ENCODE peak calls at places on chromosomes 12 and 14, in ten cellular contexts. L, J, P, H, O, R, X, I, G and Y are unnamed samples.

GRCh38 chr12:40794087-40794486 is 101.8 kb downstream of the CNTN1 start:
- DNase-seq in P (no peak), L (no peak), I (peak; percentile 35), H (no peak), O (no peak), J (no peak), G (no peak), R (no peak), X (no peak), Y (no peak)

GRCh38 chr14:86462193-86462592 is 932.2 kb downstream of the FLRT2 start:
- DNase-seq in G (no peak), P (no peak), O (no peak), L (no peak), X (peak; percentile 40), J (no peak), R (no peak), H (peak; percentile 18), I (no peak), Y (peak; percentile 42)

GRCh38 chr12:28869197-28869596 is 279.9 kb upstream of the FAR2 start:
- DNase-seq in L (no peak), G (no peak), O (no peak), J (no peak), R (no peak), X (peak; percentile 18), P (no peak), H (no peak), I (peak; percentile 55), Y (no peak)

GRCh38 chr14:99806040-99806439 is 12.8 kb downstream of the EML1 start:
- DNase-seq in P (no peak), H (no peak), X (no peak), I (peak; percentile 73), L (no peak), G (no peak), J (no peak), O (no peak), R (no peak), Y (no peak)

GRCh38 chr12:1646908-1647669 is 18.1 kb downstream of the WNT5B start:
- DNase-seq in G (no peak), H (no peak), J (no peak), L (no peak), X (no peak), O (no peak), P (no peak), I (no peak), R (no peak), Y (no peak)

GRCh38 chr12:60197589-60197988 is 601.8 kb downstream of the SLC16A7 start:
- DNase-seq in O (no peak), I (no peak), P (no peak), G (no peak), X (peak; percentile 20), J (no peak), L (no peak), H (no peak), R (no peak), Y (no peak)

GRCh38 chr12:19220205-19220604 is 90.7 kb downstream of the PLEKHA5 start:
- DNase-seq in G (no peak), O (no peak), J (no peak), I (no peak), X (peak; percentile 58), H (no peak), L (no peak), P (no peak), R (no peak), Y (no peak)

GRCh38 chr12:50572275-50572674 is 67.5 kb downstream of the DIP2B start:
- DNase-seq in O (no peak), J (peak; percentile 27), G (no peak), H (no peak), R (no peak), I (no peak), L (no peak), X (peak; percentile 31), P (peak; percentile 36), Y (peak; percentile 79)

GRCh38 chr12:96225994-96226399 is 31.8 kb downstream of the ELK3 start:
- DNase-seq in I (no peak), X (no peak), G (no peak), R (no peak), H (no peak), L (no peak), J (no peak), O (no peak), P (no peak), Y (no peak)

GRCh38 chr14:35122696-35123387 is 490 bp downstream of the PRORP start:
- DNase-seq in H (no peak), O (no peak), J (peak; percentile 35), R (no peak), L (peak; percentile 13), X (peak; percentile 22), G (no peak), I (no peak), P (no peak), Y (peak; percentile 52)

GRCh38 chr12:113818833-113819232 is 147.3 kb downstream of the RBM19 start:
- DNase-seq in R (peak; percentile 16), O (no peak), G (no peak), P (no peak), L (no peak), X (no peak), I (no peak), J (no peak), H (peak; percentile 70), Y (peak; percentile 0)

GRCh38 chr14:59245809-59246295 is 57.4 kb downstream of the DAAM1 start:
- DNase-seq in X (no peak), R (no peak), G (no peak), J (no peak), O (no peak), L (no peak), I (no peak), H (no peak), P (no peak), Y (no peak)

GRCh38 chr14:105605501-105606304 is 79.3 kb downstream of the TMEM121 start:
- DNase-seq in L (no peak), P (no peak), G (no peak), H (no peak), R (no peak), X (no peak), O (no peak), I (no peak), J (no peak), Y (no peak)

GRCh38 chr12:131642101-131642540 is 68.8 kb upstream of the SFSWAP start:
- DNase-seq in H (no peak), X (no peak), L (no peak), J (no peak), G (no peak), I (no peak), O (no peak), P (no peak), R (no peak), Y (no peak)

GRCh38 chr14:64891839-64892375 is 12.2 kb upstream of the SPTB start:
- DNase-seq in P (peak; percentile 12), O (no peak), L (no peak), J (no peak), I (peak; percentile 53), H (peak; percentile 17), R (no peak), X (peak; percentile 72), G (no peak), Y (peak; percentile 83)

GRCh38 chr14:104885031-104885972 is 20.2 kb downstream of the CEP170B start:
- DNase-seq in X (no peak), R (no peak), H (no peak), G (no peak), L (no peak), I (no peak), J (no peak), P (no peak), O (no peak), Y (no peak)

GRCh38 chr14:76826122-76826521 is at the start of gene LRRC74A:
- DNase-seq in R (no peak), H (no peak), J (no peak), I (no peak), G (no peak), L (no peak), P (no peak), X (peak; percentile 24), O (no peak), Y (no peak)

GRCh38 chr12:57726151-57726883 is 12.2 kb downstream of the AGAP2 start:
- DNase-seq in L (no peak), G (no peak), P (no peak), H (peak; percentile 82), X (peak; percentile 75), R (peak; percentile 43), O (peak; percentile 74), I (no peak), J (peak; percentile 51), Y (no peak)

GRCh38 chr12:115312901-115313300 is 628.9 kb upstream of the TBX3 start:
- DNase-seq in R (no peak), G (no peak), X (no peak), L (no peak), P (no peak), H (no peak), J (no peak), O (no peak), I (no peak), Y (no peak)

GRCh38 chr12:11684811-11685210 is 35.3 kb downstream of the ETV6 start:
- DNase-seq in P (no peak), J (no peak), I (no peak), X (no peak), R (no peak), L (no peak), G (no peak), H (no peak), O (no peak), Y (no peak)

GRCh38 chr12:110247340-110248095 is 33.5 kb upstream of the ATP2A2 start:
- DNase-seq in I (no peak), O (peak; percentile 73), R (no peak), L (no peak), G (no peak), J (peak; percentile 92), X (peak; percentile 95), P (peak; percentile 89), H (no peak), Y (no peak)

GRCh38 chr14:34650786-34651584 is 21.0 kb upstream of the SNX6 start:
- DNase-seq in X (peak; percentile 97), H (no peak), R (no peak), L (no peak), P (peak; percentile 69), J (peak; percentile 20), O (no peak), G (no peak), I (no peak), Y (no peak)

GRCh38 chr12:89878327-89878726 is 169.7 kb upstream of the ATP2B1 start:
- DNase-seq in G (no peak), J (no peak), X (no peak), R (no peak), L (no peak), P (no peak), I (no peak), H (no peak), O (no peak), Y (no peak)

GRCh38 chr14:52873694-52874093 is 77.2 kb downstream of the FERMT2 start:
- DNase-seq in R (no peak), J (peak; percentile 41), O (no peak), G (no peak), L (no peak), P (no peak), I (no peak), X (no peak), H (no peak), Y (no peak)

GRCh38 chr14:54763761-54764160 is 138.9 kb downstream of the GCH1 start:
- DNase-seq in R (no peak), P (no peak), X (no peak), I (peak; percentile 55), O (no peak), J (no peak), G (no peak), L (no peak), H (no peak), Y (no peak)

GRCh38 chr12:104611671-104612070 is 154.9 kb downstream of the CHST11 start:
- DNase-seq in O (no peak), L (no peak), I (no peak), G (no peak), H (no peak), P (no peak), X (no peak), J (no peak), R (no peak), Y (no peak)

GRCh38 chr12:39236994-39237393 is 205.9 kb downstream of the KIF21A start:
- DNase-seq in I (no peak), G (no peak), L (no peak), J (no peak), H (no peak), R (no peak), P (peak; percentile 65), O (no peak), X (peak; percentile 67), Y (no peak)

GRCh38 chr14:100822007-100822406 is 3.9 kb upstream of the MEG3 start:
- DNase-seq in P (no peak), R (no peak), I (no peak), G (no peak), H (no peak), O (no peak), J (no peak), L (no peak), X (peak; percentile 7), Y (no peak)